ENCODE peak calls at places on chromosomes 13 and 19, in seven cellular contexts. F, L, D, I, C, X and K are unnamed samples.

GRCh38 chr19:53903055-53903680 is 5.9 kb upstream of the CACNG7 start:
- DNase-seq in F (peak), L (no peak), D (peak), I (no peak), C (peak), X (no peak), K (no peak)

GRCh38 chr13:28533049-28533436 is 38.1 kb upstream of the FLT1 start:
- DNase-seq in F (no peak), L (no peak), D (no peak), I (no peak), C (no peak), X (no peak), K (no peak)

GRCh38 chr19:55358943-55359908 is 3.8 kb downstream of the GARIN5B start:
- DNase-seq in F (no peak), L (peak), D (no peak), I (no peak), C (no peak), X (no peak), K (no peak)

GRCh38 chr13:33797622-33798021 is 20.3 kb upstream of the RFC3 start:
- DNase-seq in F (no peak), L (no peak), D (no peak), I (no peak), C (no peak), X (no peak), K (no peak)

GRCh38 chr13:101627556-101627943 is 175.1 kb downstream of the ITGBL1 start:
- DNase-seq in F (no peak), L (no peak), D (no peak), I (no peak), C (no peak), X (no peak), K (no peak)

GRCh38 chr19:34241513-34242337 is 12.6 kb upstream of the GARRE1 start:
- DNase-seq in F (no peak), L (peak), D (peak), I (peak), C (no peak), X (no peak), K (no peak)

GRCh38 chr19:42424345-42424707 is 2.9 kb downstream of the LIPE start:
- DNase-seq in F (peak), L (no peak), D (no peak), I (no peak), C (no peak), X (no peak), K (no peak)

GRCh38 chr19:40691421-40692211 is 1.2 kb upstream of the NUMBL start:
- DNase-seq in F (no peak), L (peak), D (no peak), I (no peak), C (peak), X (no peak), K (no peak)

GRCh38 chr19:40521276-40521675 is 54.5 kb downstream of the SPTBN4 start:
- DNase-seq in F (no peak), L (no peak), D (no peak), I (no peak), C (no peak), X (no peak), K (no peak)

DNA sequence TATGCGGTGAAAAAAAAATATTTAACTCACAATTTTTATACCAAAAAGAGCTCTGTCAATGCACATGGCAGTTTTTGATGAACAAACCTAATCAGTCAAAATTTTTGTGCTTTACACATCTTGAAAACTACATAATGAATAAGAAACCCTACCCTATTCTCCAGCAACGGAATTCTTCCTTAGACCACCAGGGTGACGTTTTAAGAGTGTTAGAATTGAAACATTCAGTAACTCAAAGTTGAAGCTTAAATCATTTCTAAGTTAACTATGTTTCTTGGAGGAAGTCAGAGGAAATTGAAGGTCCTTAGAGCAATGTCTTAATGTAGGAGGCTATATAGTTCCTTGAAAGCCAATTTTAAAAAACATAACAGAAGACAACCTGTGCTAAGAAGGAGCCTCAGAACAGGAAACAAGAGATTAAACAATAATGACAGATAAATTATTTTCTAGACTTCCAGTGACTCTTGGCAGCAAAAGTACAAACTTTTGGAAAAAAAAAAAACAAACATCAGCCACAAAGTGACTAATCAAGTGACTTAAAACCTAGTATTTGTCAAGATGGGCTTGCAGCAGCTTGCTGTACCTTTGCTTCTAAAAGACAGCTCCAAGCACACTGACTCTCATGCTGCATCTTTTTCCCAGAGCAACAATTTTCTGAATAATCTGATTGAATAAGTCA is 6.2 kb downstream of the SPRY2 start:
- DNase-seq in F (no peak), L (no peak), D (no peak), I (no peak), C (no peak), X (no peak), K (no peak)
- TF ChIP-seq CTCF in F (no peak), L (no peak), D (no peak), I (peak), C (no peak), X (peak), K (no peak)

GRCh38 chr13:51929699-51930098 is 67.9 kb downstream of the CCDC70 start:
- DNase-seq in F (no peak), L (no peak), D (no peak), I (no peak), C (no peak), X (no peak), K (no peak)
- TF ChIP-seq CTCF in F (no peak), L (no peak), D (no peak), I (no peak), C (no peak), X (no peak), K (no peak)

GRCh38 chr19:48802623-48803022 is 8.2 kb downstream of the BCAT2 start:
- DNase-seq in F (no peak), L (no peak), D (no peak), I (no peak), C (no peak), X (no peak), K (no peak)

GRCh38 chr19:48796468-48797083 is 14.3 kb downstream of the BCAT2 start:
- DNase-seq in F (no peak), L (peak), D (no peak), I (no peak), C (no peak), X (no peak), K (no peak)

GRCh38 chr19:48797103-48797502 is 13.7 kb downstream of the BCAT2 start:
- DNase-seq in F (no peak), L (no peak), D (no peak), I (no peak), C (no peak), X (no peak), K (no peak)

GRCh38 chr19:48798937-48799336 is 11.9 kb downstream of the BCAT2 start:
- DNase-seq in F (no peak), L (no peak), D (no peak), I (no peak), C (peak), X (no peak), K (no peak)

GRCh38 chr19:48799358-48800300 is 11.2 kb downstream of the BCAT2 start:
- DNase-seq in F (no peak), L (peak), D (no peak), I (no peak), C (peak), X (no peak), K (no peak)
- TF ChIP-seq CTCF in F (no peak), L (no peak), D (no peak), I (no peak), C (no peak), X (no peak), K (no peak)

DNA sequence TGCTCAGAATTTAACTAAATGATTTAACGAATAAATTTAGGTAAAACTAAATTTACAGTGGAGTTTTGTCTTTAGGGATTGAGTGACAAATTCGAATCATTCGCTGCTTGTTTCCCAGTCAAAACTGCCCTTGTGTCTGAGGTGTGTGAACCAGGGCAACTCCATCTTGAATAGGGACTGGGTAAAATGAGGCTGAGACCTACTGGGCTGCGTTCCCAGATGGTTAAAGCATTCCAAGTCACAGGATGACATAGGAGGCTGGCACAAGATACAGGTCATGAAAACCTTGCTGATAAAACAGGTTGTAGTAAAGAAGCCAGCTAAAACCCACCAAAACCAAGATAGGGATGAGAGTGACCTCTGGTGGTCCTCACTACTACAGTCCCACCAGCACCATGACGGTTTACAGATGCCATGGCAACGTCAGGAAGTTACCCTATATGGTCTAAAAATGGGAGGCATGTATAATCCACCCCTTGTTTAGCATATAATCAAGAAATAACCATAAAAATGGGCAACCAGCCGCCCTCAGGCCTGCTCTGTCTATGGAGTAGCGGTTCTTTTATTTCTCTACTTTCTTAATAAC is 10.2 kb upstream of the ANKRD10 start:
- DNase-seq in F (no peak), L (no peak), D (no peak), I (peak), C (no peak), X (no peak), K (no peak)
- TF ChIP-seq CTCF in F (no peak), L (no peak), D (no peak), I (peak), C (peak), X (no peak), K (no peak)

DNA sequence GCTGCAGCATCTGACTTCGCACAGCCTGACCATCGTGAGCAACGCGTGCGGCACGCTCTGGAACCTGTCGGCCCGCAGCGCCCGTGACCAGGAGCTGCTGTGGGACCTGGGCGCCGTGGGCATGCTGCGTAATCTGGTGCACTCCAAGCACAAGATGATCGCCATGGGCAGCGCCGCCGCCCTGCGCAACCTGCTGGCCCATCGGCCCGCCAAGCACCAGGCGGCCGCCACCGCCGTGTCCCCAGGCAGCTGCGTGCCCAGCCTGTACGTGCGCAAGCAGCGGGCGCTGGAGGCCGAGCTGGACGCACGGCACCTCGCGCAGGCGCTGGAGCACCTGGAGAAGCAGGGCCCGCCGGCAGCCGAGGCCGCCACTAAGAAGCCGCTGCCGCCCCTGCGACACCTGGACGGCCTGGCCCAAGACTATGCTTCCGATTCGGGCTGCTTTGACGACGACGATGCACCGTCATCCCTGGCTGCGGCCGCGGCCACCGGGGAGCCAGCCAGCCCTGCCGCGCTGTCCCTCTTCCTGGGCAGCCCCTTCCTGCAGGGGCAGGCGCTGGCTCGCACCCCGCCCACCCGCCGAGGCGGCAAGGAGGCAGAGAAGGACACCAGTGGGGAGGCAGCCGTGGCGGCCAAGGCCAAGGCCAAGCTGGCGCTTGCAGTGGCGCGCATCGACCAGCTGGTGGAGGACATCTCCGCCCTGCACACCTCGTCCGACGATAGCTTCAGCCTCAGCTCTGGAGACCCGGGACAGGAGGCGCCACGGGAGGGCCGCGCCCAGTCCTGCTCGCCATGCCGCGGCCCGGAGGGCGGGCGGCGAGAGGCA is 13.6 kb downstream of the C19orf25 start:
- DNase-seq in F (peak), L (peak), D (no peak), I (no peak), C (peak), X (peak), K (no peak)
- TF ChIP-seq CTCF in F (peak), L (peak), D (no peak), I (peak), C (peak), X (peak), K (peak)

DNA sequence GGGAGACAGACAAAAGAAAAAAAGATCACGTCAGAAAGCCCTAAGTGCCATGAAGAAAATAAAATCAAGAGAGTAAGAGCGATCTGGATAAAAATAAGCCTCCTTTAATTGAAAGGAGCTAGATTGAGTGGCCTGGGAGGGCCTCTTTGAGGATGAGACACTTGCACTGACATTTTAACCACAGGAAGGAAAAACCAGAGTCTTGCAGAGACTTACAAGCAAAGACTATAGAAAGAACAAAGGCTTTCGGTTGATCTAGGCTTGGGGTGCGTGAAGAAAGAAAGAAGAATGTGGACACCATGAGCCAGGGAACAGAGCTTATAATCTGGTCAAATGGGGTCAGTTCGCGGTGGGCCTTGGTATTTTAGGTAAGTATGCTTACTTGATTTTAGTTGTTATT is 342.7 kb downstream of the COG6 start:
- DNase-seq in F (no peak), L (no peak), D (no peak), I (no peak), C (no peak), X (no peak), K (no peak)
- TF ChIP-seq CTCF in F (no peak), L (no peak), D (no peak), I (no peak), C (no peak), X (no peak), K (no peak)